ENCODE peak calls at places on chromosomes 3 and 15, in six cellular contexts. A, E, M, P, C and V are unnamed samples.

GRCh38 chr3:46852329-46852720 is 10.9 kb downstream of the MYL3 start:
- DNase-seq in A (no peak), E (no peak), M (no peak), P (no peak), C (no peak), V (no peak)

GRCh38 chr15:71651750-71652186 is 158.6 kb upstream of the NR2E3 start:
- DNase-seq in A (no peak), E (no peak), M (no peak), P (no peak), C (peak; percentile 53), V (peak; percentile 37)

GRCh38 chr3:169562988-169563774 is 100.3 kb downstream of the MECOM start:
- DNase-seq in A (no peak), E (no peak), M (no peak), P (no peak), C (no peak), V (no peak)

GRCh38 chr3:113051827-113052226 is 61.0 kb downstream of the GTPBP8 start:
- DNase-seq in A (no peak), E (peak; percentile 26), M (no peak), P (no peak), C (peak; percentile 39), V (no peak)

GRCh38 chr15:27422997-27423396 is 452.0 kb downstream of the GABRG3 start:
- DNase-seq in A (no peak), E (no peak), M (no peak), P (no peak), C (no peak), V (no peak)

GRCh38 chr3:185595520-185595919 is 9.4 kb downstream of the SENP2 start:
- DNase-seq in A (no peak), E (no peak), M (no peak), P (no peak), C (no peak), V (no peak)

GRCh38 chr3:182921665-182922355 is 58.5 kb downstream of the DCUN1D1 start:
- DNase-seq in A (no peak), E (no peak), M (no peak), P (no peak), C (peak; percentile 69), V (no peak)

GRCh38 chr3:42819351-42819965 is 10.2 kb downstream of the ACKR2 start:
- DNase-seq in A (no peak), E (no peak), M (no peak), P (peak; percentile 18), C (no peak), V (peak; percentile 48)

GRCh38 chr3:16890605-16891333 is 6.0 kb downstream of the PLCL2 start:
- DNase-seq in A (no peak), E (no peak), M (no peak), P (no peak), C (no peak), V (no peak)

GRCh38 chr3:187261541-187261969 is 30.0 kb downstream of the MASP1 start:
- DNase-seq in A (no peak), E (no peak), M (no peak), P (no peak), C (peak; percentile 98), V (no peak)

GRCh38 chr3:51621091-51621892 is 49.8 kb upstream of the TEX264 start:
- DNase-seq in A (no peak), E (no peak), M (no peak), P (no peak), C (peak; percentile 49), V (no peak)

GRCh38 chr3:171566803-171567422 is 106.7 kb upstream of the TNIK start:
- DNase-seq in A (no peak), E (no peak), M (peak; percentile 61), P (no peak), C (peak; percentile 30), V (no peak)

GRCh38 chr3:129567176-129567705 is 24.3 kb downstream of the H1-8 start:
- DNase-seq in A (no peak), E (no peak), M (no peak), P (no peak), C (peak; percentile 47), V (no peak)

GRCh38 chr15:61116830-61117229 is 112.3 kb downstream of the RORA start:
- DNase-seq in A (no peak), E (no peak), M (no peak), P (no peak), C (no peak), V (no peak)

GRCh38 chr15:61115679-61116078 is 113.4 kb downstream of the RORA start:
- DNase-seq in A (no peak), E (no peak), M (no peak), P (no peak), C (peak; percentile 22), V (no peak)

GRCh38 chr15:61119556-61119955 is 109.5 kb downstream of the RORA start:
- DNase-seq in A (no peak), E (no peak), M (no peak), P (no peak), C (peak; percentile 5), V (no peak)

GRCh38 chr15:61115241-61115640 is 113.9 kb downstream of the RORA start:
- DNase-seq in A (no peak), E (no peak), M (no peak), P (no peak), C (peak; percentile 81), V (no peak)

DNA sequence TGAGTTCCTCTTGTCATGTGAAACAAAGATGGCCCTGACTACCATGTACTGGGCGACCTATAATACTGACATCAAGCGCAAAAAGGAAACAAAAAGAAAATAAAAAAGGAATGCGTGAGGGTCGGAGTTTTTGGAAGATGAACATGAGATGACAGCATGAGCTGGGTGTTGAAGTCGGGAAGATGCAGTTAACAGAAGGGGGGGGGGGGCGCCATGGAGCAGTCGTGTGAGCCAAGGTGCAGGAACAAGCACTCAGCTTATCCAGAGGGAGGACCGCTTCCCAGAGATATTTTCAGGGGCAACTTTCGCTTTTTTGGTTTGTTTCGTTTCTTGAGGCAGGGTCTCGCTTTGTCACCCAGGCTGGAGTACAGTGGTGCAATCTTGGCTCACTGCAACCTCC is 110.2 kb downstream of the RORA start:
- DNase-seq in A (no peak), E (no peak), M (peak; percentile 45), P (no peak), C (no peak), V (no peak)
- TF ChIP-seq CTCF in A (no peak), E (no peak), M (peak; percentile 48), P (peak; percentile 7), C (no peak), V (no peak)

DNA sequence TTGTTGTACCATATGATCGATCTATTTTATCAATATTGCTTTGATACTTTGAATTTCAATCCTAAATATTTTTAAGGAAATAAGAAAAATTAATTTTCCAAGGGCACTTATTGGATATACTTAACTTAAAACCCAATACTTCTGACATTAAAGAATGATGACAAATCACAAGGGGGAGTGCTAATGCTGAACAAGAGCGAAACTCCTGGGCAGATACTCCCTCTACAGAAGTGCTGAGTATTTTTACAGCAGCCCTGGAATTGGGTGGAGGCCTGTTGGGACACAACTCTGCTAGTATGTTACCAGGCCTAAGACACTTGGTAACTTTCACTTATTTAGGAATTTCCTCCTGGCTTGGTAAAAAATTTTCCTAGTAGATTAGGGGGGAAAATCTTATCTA is 46.2 kb downstream of the DENND6A start:
- DNase-seq in A (no peak), E (no peak), M (peak; percentile 5), P (no peak), C (peak; percentile 60), V (no peak)
- TF ChIP-seq CTCF in A (no peak), E (no peak), M (peak; percentile 12), P (no peak), C (peak; percentile 39), V (no peak)

DNA sequence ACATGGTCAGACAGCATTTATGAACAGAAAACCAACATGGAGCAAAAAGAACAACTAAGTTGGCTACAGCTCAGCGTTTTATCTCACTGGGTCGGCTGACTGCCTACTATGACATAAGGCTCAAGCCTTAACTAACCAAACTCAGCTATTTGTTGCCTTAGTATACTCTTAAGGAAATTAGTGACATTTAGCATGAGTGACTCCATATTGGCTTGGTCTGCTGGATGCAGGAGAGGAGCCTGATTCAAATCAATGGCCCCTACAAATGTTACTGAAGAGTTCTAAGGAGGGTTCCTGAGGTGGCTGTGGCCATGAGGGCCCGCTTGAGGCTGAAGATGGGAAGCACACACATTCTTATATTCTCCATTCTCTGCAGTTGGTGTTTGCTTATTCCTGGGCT is 20.1 kb upstream of the ALDH1L1 start:
- DNase-seq in A (no peak), E (no peak), M (no peak), P (no peak), C (no peak), V (no peak)
- TF ChIP-seq CTCF in A (no peak), E (no peak), M (no peak), P (no peak), C (no peak), V (no peak)

GRCh38 chr3:69178838-69179739 is 56.7 kb upstream of the LMOD3 start:
- DNase-seq in A (no peak), E (no peak), M (no peak), P (no peak), C (no peak), V (no peak)
- TF ChIP-seq CTCF in A (no peak), E (no peak), M (no peak), P (no peak), C (no peak), V (peak; percentile 22)

DNA sequence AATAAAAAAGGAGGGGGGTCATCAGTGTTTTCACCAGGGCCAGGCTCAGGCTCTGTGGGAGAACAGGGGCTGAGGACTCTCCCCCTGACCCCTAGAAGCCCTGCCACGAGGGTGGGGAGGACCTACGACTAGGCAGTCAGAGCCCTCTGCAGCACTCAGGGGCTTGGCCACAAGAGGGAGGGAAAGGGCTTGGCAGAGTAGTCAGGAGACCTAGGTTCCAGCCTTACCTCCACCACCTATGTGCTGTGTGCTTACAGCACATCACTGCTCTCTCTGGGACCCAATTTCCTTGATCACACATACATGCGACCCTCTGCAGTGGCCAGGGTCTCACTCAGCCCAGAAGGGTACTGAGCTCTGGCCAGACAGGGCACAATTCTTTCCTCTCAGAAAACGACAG is 16.3 kb upstream of the SKIC8 start:
- DNase-seq in A (no peak), E (no peak), M (peak; percentile 41), P (no peak), C (no peak), V (peak; percentile 34)
- TF ChIP-seq CTCF in A (no peak), E (no peak), M (peak; percentile 56), P (peak; percentile 36), C (peak; percentile 39), V (no peak)

DNA sequence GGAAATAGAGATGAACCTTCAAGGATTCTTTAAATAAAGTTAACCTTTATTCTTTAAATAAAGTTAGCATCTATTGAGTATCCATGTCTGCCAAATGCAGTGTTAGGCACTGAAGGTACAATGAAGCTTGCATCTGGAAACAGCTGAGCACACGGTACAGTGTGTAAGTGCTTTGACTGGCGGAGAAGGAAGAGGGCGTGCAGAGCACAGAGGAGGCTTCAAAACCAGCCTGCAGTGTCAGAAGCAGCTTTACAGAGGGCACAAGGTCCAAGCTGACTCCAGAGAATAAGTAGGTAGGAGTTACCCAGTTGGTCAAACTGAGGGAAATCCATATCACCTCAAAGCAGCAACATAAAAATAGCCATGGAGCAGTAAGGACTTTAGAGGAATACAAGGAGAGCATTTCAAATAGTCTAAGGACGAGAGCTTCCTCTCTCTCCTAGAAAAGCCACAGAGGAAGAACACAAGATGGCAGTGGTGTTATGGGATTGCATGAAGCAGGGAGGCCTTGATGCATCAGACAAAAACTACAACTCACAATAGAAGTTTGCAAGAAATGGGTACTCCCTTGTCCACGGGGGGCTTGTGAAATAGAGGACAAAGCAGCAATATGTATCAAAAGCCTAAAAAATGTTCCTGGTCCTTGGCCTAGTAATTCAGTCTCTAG is 60.3 kb upstream of the PPP2R3A start:
- DNase-seq in A (no peak), E (no peak), M (no peak), P (no peak), C (peak; percentile 55), V (no peak)
- TF ChIP-seq CTCF in A (no peak), E (no peak), M (no peak), P (no peak), C (peak; percentile 51), V (no peak)

GRCh38 chr15:100849021-100849831 is 30.4 kb upstream of the ALDH1A3 start:
- DNase-seq in A (peak; percentile 51), E (peak; percentile 46), M (peak; percentile 41), P (peak; percentile 23), C (peak; percentile 53), V (peak; percentile 15)
- TF ChIP-seq CTCF in A (no peak), E (peak; percentile 49), M (peak; percentile 26), P (no peak), C (peak; percentile 39), V (no peak)